ENCODE peak calls at places on chromosomes 3 and 15, in ten cellular contexts. H is endothelial cell; K is HFF-Myc; O is cardiac fibroblast; I is T-helper 22 cell; D is mesothelial cell of epicardium; L is activated naive CD4-positive, alpha-beta T cell treated with Interleukin-2 at 50 U/mL for 16 hours; M is hepatocyte; T is mesenteric fat pad; Q is EH. W is an unnamed sample.

GRCh38 chr3:23778451-23778850 is 27.3 kb upstream of the UBE2E1 start:
- DNase-seq in H (no peak), K (no peak), O (peak; percentile 67), I (no peak), D (no peak), L (no peak), M (no peak), T (no peak), Q (peak; percentile 14), W (no peak)

GRCh38 chr15:91912336-91912735 is 58.8 kb downstream of the SLCO3A1 start:
- DNase-seq in H (no peak), K (no peak), O (no peak), I (no peak), D (no peak), L (no peak), M (no peak), T (no peak), Q (no peak), W (no peak)

GRCh38 chr15:44882499-44882968 is 74.0 kb upstream of the TERB2 start:
- DNase-seq in H (no peak), K (no peak), O (no peak), I (no peak), D (no peak), L (peak; percentile 61), M (no peak), T (no peak), Q (no peak), W (no peak)

GRCh38 chr15:56042982-56043980 is 49.9 kb upstream of the NEDD4 start:
- DNase-seq in H (no peak), K (no peak), O (no peak), I (peak; percentile 47), D (no peak), L (peak; percentile 29), M (no peak), T (no peak), Q (no peak), W (no peak)

GRCh38 chr3:37554364-37554763 is 307.3 kb upstream of the CTDSPL start:
- DNase-seq in H (no peak), K (no peak), O (no peak), I (no peak), D (no peak), L (no peak), M (no peak), T (no peak), Q (no peak), W (peak; percentile 27)

GRCh38 chr3:128971421-128971820 is 22.5 kb downstream of the CFAP92 start:
- DNase-seq in H (no peak), K (no peak), O (peak; percentile 82), I (no peak), D (no peak), L (no peak), M (peak; percentile 50), T (no peak), Q (peak; percentile 60), W (no peak)

GRCh38 chr3:128504957-128505730 is 12.1 kb upstream of the GATA2 start:
- DNase-seq in H (no peak), K (no peak), O (no peak), I (no peak), D (no peak), L (no peak), M (no peak), T (no peak), Q (peak; percentile 13), W (no peak)

GRCh38 chr3:191499307-191500125 is 38.6 kb downstream of the PYDC2 start:
- DNase-seq in H (no peak), K (no peak), O (peak; percentile 48), I (no peak), D (peak; percentile 26), L (no peak), M (peak; percentile 35), T (no peak), Q (peak; percentile 57), W (no peak)

GRCh38 chr15:61216519-61216918 is 12.6 kb downstream of the RORA start:
- DNase-seq in H (no peak), K (no peak), O (no peak), I (no peak), D (no peak), L (no peak), M (peak; percentile 28), T (no peak), Q (no peak), W (no peak)